ENCODE peak calls at places on chromosomes 2 and 18, in eight cellular contexts. Y is retina, S is astrocyte of the spinal cord, K is colonic mucosa, B is sciatic nerve, R is brain microvascular endothelial cell, Q is A549, I is NCI-H2029 treated with DMSO at 0.1 percent for 48 hours. G is an unnamed sample.

GRCh38 chr2:163347982-163348842 is 387.6 kb downstream of the FIGN start:
- DNase-seq in Y (peak; percentile 90), S (peak; percentile 77), K (peak; percentile 46), B (peak; percentile 80), R (peak; percentile 92), Q (peak; percentile 92), I (no peak), G (no peak)

GRCh38 chr2:37711308-37711731 is 39.9 kb upstream of the CDC42EP3 start:
- DNase-seq in Y (no peak), S (peak; percentile 95), K (no peak), B (no peak), R (peak; percentile 85), Q (peak; percentile 45), I (no peak), G (no peak)

GRCh38 chr2:43539991-43540860 is 55.6 kb downstream of the THADA start:
- DNase-seq in Y (no peak), S (peak; percentile 82), K (peak; percentile 38), B (peak; percentile 73), R (peak; percentile 35), Q (peak; percentile 66), I (no peak), G (no peak)

GRCh38 chr2:72457801-72458516 is 310.3 kb upstream of the CYP26B1 start:
- DNase-seq in Y (no peak), S (no peak), K (no peak), B (no peak), R (no peak), Q (no peak), I (no peak), G (no peak)

GRCh38 chr2:171595896-171596295 is 73.6 kb downstream of the CYBRD1 start:
- DNase-seq in Y (no peak), S (peak; percentile 91), K (no peak), B (no peak), R (peak; percentile 89), Q (peak; percentile 36), I (no peak), G (no peak)

GRCh38 chr18:2657788-2658458 is 2.4 kb downstream of the SMCHD1 start:
- DNase-seq in Y (no peak), S (peak; percentile 81), K (no peak), B (no peak), R (no peak), Q (peak; percentile 37), I (peak; percentile 27), G (no peak)

GRCh38 chr18:21605218-21605617 is 4.7 kb upstream of the ESCO1 start:
- DNase-seq in Y (no peak), S (no peak), K (no peak), B (no peak), R (no peak), Q (no peak), I (no peak), G (no peak)

GRCh38 chr2:74927617-74928016 is 30.8 kb upstream of the POLE4 start:
- DNase-seq in Y (no peak), S (no peak), K (no peak), B (no peak), R (no peak), Q (no peak), I (no peak), G (no peak)

GRCh38 chr2:121052023-121052422 is 233.0 kb downstream of the TFCP2L1 start:
- DNase-seq in Y (no peak), S (no peak), K (no peak), B (no peak), R (no peak), Q (no peak), I (no peak), G (no peak)